ENCODE peak calls at places on chromosomes 12 and 14, in eight cellular contexts. T, U, V, N, R, J, H and W are unnamed samples.

GRCh38 chr14:64800000-64800399 is 79.7 kb downstream of the SPTB start:
- DNase-seq in T (no peak), U (no peak), V (peak), N (no peak), R (no peak), J (no peak), H (no peak), W (no peak)

GRCh38 chr14:22448905-22449611 is 140.0 kb downstream of the DAD1 start:
- DNase-seq in T (no peak), U (no peak), V (peak), N (peak), R (no peak), J (no peak), H (no peak), W (no peak)

GRCh38 chr12:54030889-54031860 is 1.7 kb upstream of the HOXC5 start:
- DNase-seq in T (no peak), U (no peak), V (no peak), N (no peak), R (no peak), J (no peak), H (no peak), W (no peak)

GRCh38 chr12:87074801-87075200 is 818.6 kb upstream of the MGAT4C start:
- DNase-seq in T (no peak), U (no peak), V (peak), N (no peak), R (no peak), J (no peak), H (no peak), W (no peak)

GRCh38 chr12:114692558-114693531 is 8.9 kb upstream of the TBX3 start:
- DNase-seq in T (no peak), U (no peak), V (peak), N (no peak), R (no peak), J (no peak), H (no peak), W (no peak)

GRCh38 chr12:41621288-41621687 is 433.2 kb downstream of the PDZRN4 start:
- DNase-seq in T (no peak), U (no peak), V (no peak), N (no peak), R (no peak), J (no peak), H (no peak), W (no peak)

GRCh38 chr14:104357689-104358527 is 219.5 kb downstream of the KIF26A start:
- DNase-seq in T (no peak), U (no peak), V (no peak), N (no peak), R (no peak), J (no peak), H (no peak), W (no peak)

GRCh38 chr12:32305163-32305562 is 94.2 kb upstream of the FGD4 start:
- DNase-seq in T (no peak), U (no peak), V (no peak), N (peak), R (no peak), J (no peak), H (no peak), W (no peak)

GRCh38 chr14:34933301-34933700 is 49.5 kb upstream of the SRP54 start:
- DNase-seq in T (no peak), U (no peak), V (no peak), N (no peak), R (no peak), J (no peak), H (no peak), W (no peak)

GRCh38 chr14:21965042-21965441 is 291.4 kb upstream of the OR4E1 start:
- DNase-seq in T (no peak), U (no peak), V (no peak), N (no peak), R (no peak), J (no peak), H (no peak), W (peak)

GRCh38 chr14:104936361-104937155 is 11.9 kb downstream of the PLD4 start:
- DNase-seq in T (no peak), U (no peak), V (no peak), N (no peak), R (no peak), J (no peak), H (no peak), W (no peak)